ENCODE peak calls at places on chromosomes 5 and 9, in eight cellular contexts. D, V, E, L, W, Z, R and I are unnamed samples.

GRCh38 chr9:98807811-98808195 is 333 bp downstream of the GALNT12 start:
- DNase-seq in D (peak; percentile 45), V (no peak), E (peak; percentile 50), L (no peak), W (no peak), Z (no peak), R (no peak), I (no peak)

GRCh38 chr9:123232332-123232731 is 36.1 kb downstream of the STRBP start:
- DNase-seq in D (no peak), V (no peak), E (no peak), L (no peak), W (no peak), Z (no peak), R (no peak), I (no peak)

GRCh38 chr5:108749130-108749861 is 1.6 kb downstream of the FER start:
- DNase-seq in D (no peak), V (no peak), E (no peak), L (no peak), W (no peak), Z (no peak), R (peak; percentile 27), I (peak; percentile 81)

GRCh38 chr5:136058031-136058971 is 29.5 kb downstream of the TGFBI start:
- DNase-seq in D (peak; percentile 26), V (peak; percentile 33), E (peak; percentile 54), L (peak; percentile 49), W (no peak), Z (peak; percentile 99), R (peak; percentile 77), I (peak; percentile 68)

GRCh38 chr5:35012796-35013195 is 35.0 kb downstream of the AGXT2 start:
- DNase-seq in D (no peak), V (no peak), E (no peak), L (no peak), W (no peak), Z (no peak), R (no peak), I (peak; percentile 66)

GRCh38 chr5:151825445-151825844 is 53.7 kb downstream of the G3BP1 start:
- DNase-seq in D (peak; percentile 63), V (peak; percentile 72), E (peak; percentile 57), L (peak; percentile 72), W (no peak), Z (peak; percentile 64), R (peak; percentile 53), I (peak; percentile 72)

GRCh38 chr5:131417240-131417869 is 153.5 kb downstream of the CDC42SE2 start:
- DNase-seq in D (peak; percentile 87), V (peak; percentile 87), E (peak; percentile 87), L (peak; percentile 77), W (no peak), Z (peak; percentile 56), R (peak; percentile 79), I (peak; percentile 63)

GRCh38 chr5:148730955-148731898 is 76.9 kb upstream of the HTR4 start:
- DNase-seq in D (peak; percentile 87), V (peak; percentile 92), E (peak; percentile 79), L (peak; percentile 83), W (no peak), Z (peak; percentile 79), R (peak; percentile 89), I (peak; percentile 65)

GRCh38 chr5:93611900-93612898 is 29.2 kb downstream of the NR2F1 start:
- DNase-seq in D (peak; percentile 40), V (peak; percentile 46), E (no peak), L (no peak), W (no peak), Z (no peak), R (peak; percentile 53), I (no peak)

GRCh38 chr5:64869419-64869818 is 100.7 kb downstream of the CWC27 start:
- DNase-seq in D (no peak), V (peak; percentile 12), E (no peak), L (no peak), W (no peak), Z (no peak), R (peak; percentile 56), I (no peak)

GRCh38 chr5:127513571-127513970 is 3.9 kb upstream of the PRRC1 start:
- DNase-seq in D (no peak), V (no peak), E (no peak), L (no peak), W (no peak), Z (no peak), R (no peak), I (no peak)

GRCh38 chr9:137478613-137479314 is 19.6 kb upstream of the NSMF start:
- DNase-seq in D (no peak), V (no peak), E (no peak), L (no peak), W (no peak), Z (no peak), R (no peak), I (peak; percentile 26)

GRCh38 chr5:154901276-154901675 is 36.7 kb downstream of the GEMIN5 start:
- DNase-seq in D (no peak), V (no peak), E (no peak), L (no peak), W (no peak), Z (no peak), R (peak; percentile 26), I (no peak)

GRCh38 chr9:134624827-134625181 is 16.8 kb upstream of the COL5A1 start:
- DNase-seq in D (no peak), V (no peak), E (no peak), L (no peak), W (no peak), Z (no peak), R (peak; percentile 42), I (peak; percentile 33)

GRCh38 chr9:137611623-137612609 is 6.4 kb downstream of the ARRDC1 start:
- DNase-seq in D (peak; percentile 86), V (peak; percentile 57), E (peak; percentile 94), L (no peak), W (no peak), Z (peak; percentile 47), R (no peak), I (no peak)

GRCh38 chr5:51651476-51651875 is 268.2 kb downstream of the ISL1 start:
- DNase-seq in D (no peak), V (no peak), E (no peak), L (no peak), W (no peak), Z (no peak), R (peak; percentile 63), I (no peak)

GRCh38 chr5:142871056-142871879 is 101.1 kb downstream of the ARHGAP26 start:
- DNase-seq in D (peak; percentile 69), V (no peak), E (peak; percentile 84), L (no peak), W (no peak), Z (no peak), R (no peak), I (no peak)

GRCh38 chr5:139635606-139636206 is 12.4 kb upstream of the CXXC5 start:
- DNase-seq in D (peak; percentile 79), V (peak; percentile 80), E (peak; percentile 87), L (peak; percentile 76), W (no peak), Z (peak; percentile 70), R (peak; percentile 64), I (peak; percentile 92)

GRCh38 chr5:143401253-143401845 is 2.1 kb downstream of the NR3C1 start:
- DNase-seq in D (no peak), V (no peak), E (no peak), L (no peak), W (no peak), Z (peak; percentile 16), R (peak; percentile 39), I (no peak)

GRCh38 chr5:133111299-133111698 is 59.5 kb downstream of the HSPA4 start:
- DNase-seq in D (peak; percentile 87), V (peak; percentile 89), E (peak; percentile 86), L (peak; percentile 86), W (no peak), Z (peak; percentile 59), R (peak; percentile 83), I (peak; percentile 82)
- TF ChIP-seq POLR2A in D (no peak), V (no peak), E (no peak), L (no peak), W (no peak), Z (no peak), R (no peak), I (no peak)

GRCh38 chr5:14266686-14267085 is 123.5 kb downstream of the TRIO start:
- DNase-seq in D (no peak), V (no peak), E (no peak), L (no peak), W (no peak), Z (no peak), R (peak; percentile 43), I (no peak)

GRCh38 chr5:14263700-14264099 is 120.6 kb downstream of the TRIO start:
- DNase-seq in D (no peak), V (no peak), E (no peak), L (no peak), W (no peak), Z (no peak), R (no peak), I (no peak)

GRCh38 chr5:14265574-14265973 is 122.4 kb downstream of the TRIO start:
- DNase-seq in D (no peak), V (no peak), E (no peak), L (no peak), W (no peak), Z (peak; percentile 53), R (peak; percentile 62), I (no peak)

GRCh38 chr5:14266171-14266570 is 123.0 kb downstream of the TRIO start:
- DNase-seq in D (no peak), V (no peak), E (no peak), L (no peak), W (no peak), Z (no peak), R (no peak), I (no peak)

GRCh38 chr5:14264605-14265316 is 121.6 kb downstream of the TRIO start:
- DNase-seq in D (peak; percentile 94), V (peak; percentile 92), E (peak; percentile 95), L (peak; percentile 83), W (peak; percentile 49), Z (peak; percentile 78), R (peak; percentile 96), I (peak; percentile 93)
- H3K4me1 ChIP-seq in D (peaks cover 10% of the 10 kb centered on the region), V (peaks cover 19% of the 10 kb centered on the region), E (peaks cover 31% of the 10 kb centered on the region), L (peaks cover 26% of the 10 kb centered on the region), W (peaks cover 14% of the 10 kb centered on the region), Z (peaks cover 64% of the 10 kb centered on the region), R (peaks cover 71% of the 10 kb centered on the region), I (peaks cover 18% of the 10 kb centered on the region)

GRCh38 chr9:21395778-21396717 is 10.8 kb upstream of the IFNA2 start:
- DNase-seq in D (peak; percentile 65), V (peak; percentile 49), E (peak; percentile 48), L (peak; percentile 51), W (no peak), Z (peak; percentile 10), R (peak; percentile 45), I (peak; percentile 52)
- TF ChIP-seq CTCF in D (peak; percentile 70), V (peak; percentile 74), E (peak; percentile 70), L (peak; percentile 64), W (no peak), Z (peak; percentile 91), R (peak; percentile 88), I (peak; percentile 87)

GRCh38 chr5:43019615-43020293 is 20.4 kb downstream of the ANXA2R start:
- DNase-seq in D (peak; percentile 75), V (peak; percentile 82), E (peak; percentile 85), L (no peak), W (peak; percentile 62), Z (peak; percentile 88), R (peak; percentile 87), I (peak; percentile 64)
- TF ChIP-seq POLR2A in D (no peak), V (peak; percentile 40), E (peak; percentile 58), L (peak; percentile 16), W (peak; percentile 49), Z (no peak), R (no peak), I (no peak)